ENCODE peak calls at places on chromosomes 1 and 21, in ten cellular contexts. M is stomach, T is body of pancreas, X is cardiac muscle cell, Q is fibroblast of lung, N is A549, V is HFF-Myc, Y is LNCaP clone FGC, G is NB4, O is pancreas. U is an unnamed sample.

GRCh38 chr1:117093870-117094621 is 27.5 kb downstream of the TRIM45 start:
- DNase-seq in M (no peak), T (no peak), X (peak; percentile 37), Q (peak; percentile 95), N (peak; percentile 10), V (peak; percentile 84), Y (no peak), G (peak; percentile 52), O (no peak), U (peak; percentile 82)

GRCh38 chr1:236311040-236311439 is 29.3 kb upstream of the ERO1B start:
- DNase-seq in M (no peak), T (no peak), X (no peak), Q (no peak), N (no peak), V (no peak), Y (no peak), G (peak; percentile 19), O (no peak), U (no peak)

GRCh38 chr1:4778056-4778455 is 123.6 kb downstream of the AJAP1 start:
- DNase-seq in M (no peak), T (no peak), X (peak; percentile 18), Q (no peak), N (peak; percentile 31), V (no peak), Y (no peak), G (peak; percentile 15), O (no peak), U (no peak)

GRCh38 chr1:1510912-1511532 is 940 bp upstream of the ATAD3A start:
- DNase-seq in M (no peak), T (no peak), X (no peak), Q (peak; percentile 20), N (no peak), V (no peak), Y (peak; percentile 35), G (peak; percentile 44), O (no peak), U (peak; percentile 35)

GRCh38 chr1:10471411-10472219 is 714 bp downstream of the DFFA start:
- DNase-seq in M (no peak), T (no peak), X (no peak), Q (peak; percentile 48), N (no peak), V (no peak), Y (no peak), G (peak; percentile 27), O (peak; percentile 36), U (peak; percentile 55)

GRCh38 chr21:42641311-42642218 is 11.9 kb upstream of the PDE9A start:
- DNase-seq in M (no peak), T (no peak), X (no peak), Q (peak; percentile 6), N (no peak), V (no peak), Y (no peak), G (no peak), O (no peak), U (no peak)

GRCh38 chr1:30190481-30191153 is 532.8 kb downstream of the MATN1 start:
- DNase-seq in M (no peak), T (no peak), X (no peak), Q (no peak), N (no peak), V (no peak), Y (no peak), G (no peak), O (no peak), U (no peak)

GRCh38 chr1:84363622-84364021 is 34.7 kb upstream of the DNASE2B start:
- DNase-seq in M (no peak), T (no peak), X (no peak), Q (no peak), N (no peak), V (no peak), Y (no peak), G (no peak), O (no peak), U (no peak)

GRCh38 chr1:102858695-102859094 is 249.6 kb downstream of the COL11A1 start:
- DNase-seq in M (no peak), T (no peak), X (no peak), Q (no peak), N (no peak), V (peak; percentile 85), Y (no peak), G (no peak), O (no peak), U (no peak)

GRCh38 chr1:226135709-226136108 is 50.8 kb downstream of the ACBD3 start:
- DNase-seq in M (no peak), T (no peak), X (no peak), Q (peak; percentile 5), N (no peak), V (no peak), Y (no peak), G (no peak), O (no peak), U (no peak)

GRCh38 chr1:56002272-56002671 is 577.1 kb downstream of the PLPP3 start:
- DNase-seq in M (no peak), T (no peak), X (no peak), Q (no peak), N (no peak), V (no peak), Y (no peak), G (no peak), O (no peak), U (no peak)

GRCh38 chr1:245085508-245086095 is 69.2 kb upstream of the KIF26B start:
- DNase-seq in M (no peak), T (no peak), X (no peak), Q (peak; percentile 99), N (no peak), V (peak; percentile 85), Y (no peak), G (no peak), O (no peak), U (peak; percentile 96)

GRCh38 chr21:25369524-25370300 is 237.6 kb downstream of the MRPL39 start:
- DNase-seq in M (no peak), T (no peak), X (no peak), Q (peak; percentile 85), N (no peak), V (no peak), Y (no peak), G (no peak), O (no peak), U (no peak)

GRCh38 chr1:223421676-223422075 is 28.5 kb downstream of the CCDC185 start:
- DNase-seq in M (no peak), T (peak; percentile 31), X (no peak), Q (no peak), N (no peak), V (no peak), Y (no peak), G (no peak), O (no peak), U (peak; percentile 94)

GRCh38 chr1:183148599-183148998 is 37.5 kb upstream of the LAMC2 start:
- DNase-seq in M (no peak), T (no peak), X (no peak), Q (peak; percentile 64), N (no peak), V (no peak), Y (no peak), G (no peak), O (no peak), U (peak; percentile 77)

GRCh38 chr1:198934414-198934813 is 295.6 kb downstream of the PTPRC start:
- DNase-seq in M (no peak), T (no peak), X (no peak), Q (no peak), N (no peak), V (no peak), Y (no peak), G (no peak), O (no peak), U (no peak)

GRCh38 chr1:198929961-198930599 is 291.2 kb downstream of the PTPRC start:
- DNase-seq in M (no peak), T (no peak), X (no peak), Q (peak; percentile 78), N (no peak), V (no peak), Y (no peak), G (peak; percentile 85), O (no peak), U (no peak)

GRCh38 chr1:198934901-198935301 is 296.1 kb downstream of the PTPRC start:
- DNase-seq in M (no peak), T (no peak), X (no peak), Q (peak; percentile 68), N (no peak), V (no peak), Y (no peak), G (peak; percentile 77), O (no peak), U (peak; percentile 55)

GRCh38 chr1:198933506-198933905 is 294.7 kb downstream of the PTPRC start:
- DNase-seq in M (no peak), T (no peak), X (no peak), Q (no peak), N (no peak), V (no peak), Y (no peak), G (peak; percentile 43), O (no peak), U (no peak)

GRCh38 chr1:198932351-198932991 is 293.6 kb downstream of the PTPRC start:
- DNase-seq in M (no peak), T (no peak), X (no peak), Q (peak; percentile 53), N (no peak), V (no peak), Y (no peak), G (peak; percentile 64), O (no peak), U (peak; percentile 87)
- H3K4me3 ChIP-seq in M (no peak overlapping the region), T (no peak overlapping the region), X (no peak overlapping the region), Q (peak overlapping the region; percentile 17), N (peak overlapping the region; percentile 55), V (peak overlapping the region; percentile 6), Y (no peak overlapping the region), G (peak overlapping the region; percentile 96), O (no peak overlapping the region), U (peak overlapping the region; percentile 28)

GRCh38 chr1:3727042-3727824 is 25.0 kb upstream of the CCDC27 start:
- DNase-seq in M (peak; percentile 30), T (no peak), X (peak; percentile 69), Q (no peak), N (peak; percentile 75), V (no peak), Y (no peak), G (peak; percentile 77), O (no peak), U (peak; percentile 36)
- TF ChIP-seq CTCF in M (no peak), T (no peak), X (peak; percentile 57), Q (no peak), N (peak; percentile 25), V (peak; percentile 56), Y (peak; percentile 51), G (peak; percentile 76), O (no peak), U (peak; percentile 53)

DNA sequence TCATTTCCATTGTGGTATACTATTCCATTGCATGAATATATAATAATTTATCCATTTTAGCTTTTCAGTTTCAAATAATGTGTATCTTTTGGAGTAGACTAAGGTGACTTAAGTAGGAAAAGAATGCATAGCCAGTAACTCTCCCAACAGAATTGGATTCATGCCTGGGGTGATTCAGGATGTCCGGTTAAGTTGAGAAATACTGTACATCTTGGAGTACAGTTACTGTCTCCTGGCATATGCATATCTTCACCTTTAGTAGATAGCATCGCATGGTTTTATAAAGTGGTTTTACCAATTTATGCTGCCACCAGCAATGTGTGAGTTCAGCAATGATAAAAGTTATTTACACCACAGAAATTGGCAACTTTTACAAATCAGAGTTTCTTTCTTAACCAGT is 18.6 kb upstream of the SLC6A9 start:
- DNase-seq in M (no peak), T (no peak), X (no peak), Q (peak; percentile 96), N (no peak), V (no peak), Y (no peak), G (no peak), O (no peak), U (peak; percentile 91)
- H3K4me3 ChIP-seq in M (no peak overlapping the region), T (no peak overlapping the region), X (no peak overlapping the region), Q (no peak overlapping the region), N (peak overlapping the region; percentile 34), V (no peak overlapping the region), Y (no peak overlapping the region), G (no peak overlapping the region), O (no peak overlapping the region), U (no peak overlapping the region)

GRCh38 chr1:22709227-22709626 is 1.4 kb upstream of the EPHB2 start:
- DNase-seq in M (no peak), T (no peak), X (no peak), Q (no peak), N (peak; percentile 44), V (no peak), Y (no peak), G (no peak), O (no peak), U (no peak)
- TF ChIP-seq CTCF in M (no peak), T (no peak), X (peak; percentile 28), Q (no peak), N (peak; percentile 17), V (peak; percentile 54), Y (peak; percentile 4), G (peak; percentile 6), O (no peak), U (peak; percentile 33)

U was measured in epithelial cell of esophagus.